ENCODE peak calls at places on chromosomes 16 and 17, in four cellular contexts. One of them, this sample, is unnamed.

GRCh38 chr17:16052486-16052885 is 52.9 kb downstream of the TTC19 start:
- DNase-seq in stimulated activated CD8-positive, alpha-beta memory T cell treated with anti-CD3 and anti-CD28 coated beads, Interleukin-4, amount 100 ng/mL, for 4 hours: no peak
- DNase-seq in activated naive CD8-positive, alpha-beta T cell treated with anti-CD3 and anti-CD28 coated beads, Interleukin-2, amount 50 U/mL, for 16 hours: no peak
- DNase-seq in tibial nerve: no peak
- DNase-seq in this sample: no peak

GRCh38 chr17:1997146-1997586 is 28.0 kb downstream of the RTN4RL1 start:
- DNase-seq in stimulated activated CD8-positive, alpha-beta memory T cell treated with anti-CD3 and anti-CD28 coated beads, Interleukin-4, amount 100 ng/mL, for 4 hours: no peak
- DNase-seq in activated naive CD8-positive, alpha-beta T cell treated with anti-CD3 and anti-CD28 coated beads, Interleukin-2, amount 50 U/mL, for 16 hours: no peak
- DNase-seq in tibial nerve: no peak
- DNase-seq in this sample: no peak

GRCh38 chr17:38738007-38738662 is 8.0 kb downstream of the CISD3 start:
- DNase-seq in stimulated activated CD8-positive, alpha-beta memory T cell treated with anti-CD3 and anti-CD28 coated beads, Interleukin-4, amount 100 ng/mL, for 4 hours: no peak
- DNase-seq in activated naive CD8-positive, alpha-beta T cell treated with anti-CD3 and anti-CD28 coated beads, Interleukin-2, amount 50 U/mL, for 16 hours: no peak
- DNase-seq in tibial nerve: no peak
- DNase-seq in this sample: no peak

GRCh38 chr17:68562736-68563135 is 38.4 kb downstream of the FAM20A start:
- DNase-seq in stimulated activated CD8-positive, alpha-beta memory T cell treated with anti-CD3 and anti-CD28 coated beads, Interleukin-4, amount 100 ng/mL, for 4 hours: no peak
- DNase-seq in activated naive CD8-positive, alpha-beta T cell treated with anti-CD3 and anti-CD28 coated beads, Interleukin-2, amount 50 U/mL, for 16 hours: no peak
- DNase-seq in tibial nerve: no peak
- DNase-seq in this sample: no peak

GRCh38 chr17:8292639-8293395 is 2.4 kb downstream of the SLC25A35 start:
- DNase-seq in stimulated activated CD8-positive, alpha-beta memory T cell treated with anti-CD3 and anti-CD28 coated beads, Interleukin-4, amount 100 ng/mL, for 4 hours: no peak
- DNase-seq in activated naive CD8-positive, alpha-beta T cell treated with anti-CD3 and anti-CD28 coated beads, Interleukin-2, amount 50 U/mL, for 16 hours: no peak
- DNase-seq in tibial nerve: no peak
- DNase-seq in this sample: no peak

GRCh38 chr17:63458478-63458877 is 12.4 kb upstream of the CYB561 start:
- DNase-seq in stimulated activated CD8-positive, alpha-beta memory T cell treated with anti-CD3 and anti-CD28 coated beads, Interleukin-4, amount 100 ng/mL, for 4 hours: no peak
- DNase-seq in activated naive CD8-positive, alpha-beta T cell treated with anti-CD3 and anti-CD28 coated beads, Interleukin-2, amount 50 U/mL, for 16 hours: no peak
- DNase-seq in tibial nerve: no peak
- DNase-seq in this sample: no peak

GRCh38 chr16:841455-842060 is 41.0 kb upstream of the GNG13 start:
- DNase-seq in stimulated activated CD8-positive, alpha-beta memory T cell treated with anti-CD3 and anti-CD28 coated beads, Interleukin-4, amount 100 ng/mL, for 4 hours: no peak
- DNase-seq in activated naive CD8-positive, alpha-beta T cell treated with anti-CD3 and anti-CD28 coated beads, Interleukin-2, amount 50 U/mL, for 16 hours: no peak
- DNase-seq in tibial nerve: no peak
- DNase-seq in this sample: no peak

GRCh38 chr16:54194008-54194731 is 92.4 kb downstream of the IRX3 start:
- DNase-seq in stimulated activated CD8-positive, alpha-beta memory T cell treated with anti-CD3 and anti-CD28 coated beads, Interleukin-4, amount 100 ng/mL, for 4 hours: no peak
- DNase-seq in activated naive CD8-positive, alpha-beta T cell treated with anti-CD3 and anti-CD28 coated beads, Interleukin-2, amount 50 U/mL, for 16 hours: no peak
- DNase-seq in tibial nerve: peak
- DNase-seq in this sample: no peak

GRCh38 chr17:40978752-40979151 is 5.4 kb downstream of the KRT40 start:
- DNase-seq in stimulated activated CD8-positive, alpha-beta memory T cell treated with anti-CD3 and anti-CD28 coated beads, Interleukin-4, amount 100 ng/mL, for 4 hours: no peak
- DNase-seq in activated naive CD8-positive, alpha-beta T cell treated with anti-CD3 and anti-CD28 coated beads, Interleukin-2, amount 50 U/mL, for 16 hours: no peak
- DNase-seq in tibial nerve: no peak
- DNase-seq in this sample: no peak

GRCh38 chr16:74034862-74035261 is 261.8 kb upstream of the PSMD7 start:
- DNase-seq in stimulated activated CD8-positive, alpha-beta memory T cell treated with anti-CD3 and anti-CD28 coated beads, Interleukin-4, amount 100 ng/mL, for 4 hours: no peak
- DNase-seq in activated naive CD8-positive, alpha-beta T cell treated with anti-CD3 and anti-CD28 coated beads, Interleukin-2, amount 50 U/mL, for 16 hours: no peak
- DNase-seq in tibial nerve: no peak
- DNase-seq in this sample: no peak

GRCh38 chr17:82113941-82114340 is 15.9 kb upstream of the FASN start:
- DNase-seq in stimulated activated CD8-positive, alpha-beta memory T cell treated with anti-CD3 and anti-CD28 coated beads, Interleukin-4, amount 100 ng/mL, for 4 hours: no peak
- DNase-seq in activated naive CD8-positive, alpha-beta T cell treated with anti-CD3 and anti-CD28 coated beads, Interleukin-2, amount 50 U/mL, for 16 hours: no peak
- DNase-seq in tibial nerve: no peak
- DNase-seq in this sample: no peak

GRCh38 chr17:65061621-65062020 is 5.1 kb upstream of the GNA13 start:
- DNase-seq in stimulated activated CD8-positive, alpha-beta memory T cell treated with anti-CD3 and anti-CD28 coated beads, Interleukin-4, amount 100 ng/mL, for 4 hours: no peak
- DNase-seq in activated naive CD8-positive, alpha-beta T cell treated with anti-CD3 and anti-CD28 coated beads, Interleukin-2, amount 50 U/mL, for 16 hours: no peak
- DNase-seq in tibial nerve: no peak
- DNase-seq in this sample: no peak

GRCh38 chr16:20042848-20043247 is 30.8 kb downstream of the GPR139 start:
- DNase-seq in stimulated activated CD8-positive, alpha-beta memory T cell treated with anti-CD3 and anti-CD28 coated beads, Interleukin-4, amount 100 ng/mL, for 4 hours: no peak
- DNase-seq in activated naive CD8-positive, alpha-beta T cell treated with anti-CD3 and anti-CD28 coated beads, Interleukin-2, amount 50 U/mL, for 16 hours: no peak
- DNase-seq in tibial nerve: no peak
- DNase-seq in this sample: no peak

GRCh38 chr17:43020789-43021738 is 1.1 kb downstream of the VAT1 start:
- DNase-seq in stimulated activated CD8-positive, alpha-beta memory T cell treated with anti-CD3 and anti-CD28 coated beads, Interleukin-4, amount 100 ng/mL, for 4 hours: no peak
- DNase-seq in activated naive CD8-positive, alpha-beta T cell treated with anti-CD3 and anti-CD28 coated beads, Interleukin-2, amount 50 U/mL, for 16 hours: no peak
- DNase-seq in tibial nerve: peak
- DNase-seq in this sample: no peak

GRCh38 chr16:29789775-29790182 is 772 bp upstream of the KIF22 start:
- DNase-seq in stimulated activated CD8-positive, alpha-beta memory T cell treated with anti-CD3 and anti-CD28 coated beads, Interleukin-4, amount 100 ng/mL, for 4 hours: no peak
- DNase-seq in activated naive CD8-positive, alpha-beta T cell treated with anti-CD3 and anti-CD28 coated beads, Interleukin-2, amount 50 U/mL, for 16 hours: no peak
- DNase-seq in tibial nerve: no peak
- DNase-seq in this sample: no peak

This sample was measured in stimulated activated CD4-positive, alpha-beta T cell treated with anti-CD3 and anti-CD28 coated beads, Interleukin-12 subunit alpha, Interleukin-12 subunit beta, amount 100 ng/mL, for 24 hours.